ENCODE peak calls at places on chromosome 18, in four cellular contexts. I, Y, C and V are unnamed samples.

GRCh38 chr18:38563396-38563980 is 997.9 kb upstream of the CELF4 start:
- DNase-seq in Y (no peak), I (no peak), C (no peak), V (no peak)

GRCh38 chr18:67916142-67916541 is 399.6 kb upstream of the DSEL start:
- DNase-seq in Y (no peak), C (no peak), I (no peak), V (no peak)

GRCh38 chr18:45839415-45840395 is 14.2 kb downstream of the SIGLEC15 start:
- DNase-seq in C (no peak), I (peak), Y (no peak), V (peak)

GRCh38 chr18:9322730-9323129 is 11.8 kb upstream of the TWSG1 start:
- DNase-seq in Y (no peak), I (no peak), C (no peak), V (no peak)

GRCh38 chr18:21012308-21012707 is 99.3 kb downstream of the ROCK1 start:
- DNase-seq in C (no peak), I (no peak), Y (no peak), V (no peak)

GRCh38 chr18:25830787-25831186 is 259.6 kb downstream of the SS18 start:
- DNase-seq in Y (no peak), C (no peak), I (peak), V (no peak)

GRCh38 chr18:31064130-31064529 is 21.6 kb upstream of the DSC3 start:
- DNase-seq in Y (no peak), I (no peak), C (peak), V (no peak)

GRCh38 chr18:22604390-22604985 is 186.8 kb upstream of the CTAGE1 start:
- DNase-seq in Y (no peak), C (no peak), I (no peak), V (no peak)

GRCh38 chr18:73947180-73947989 is 200.2 kb downstream of the FBXO15 start:
- DNase-seq in Y (no peak), I (no peak), C (no peak), V (no peak)

GRCh38 chr18:73954267-73954666 is 193.4 kb downstream of the FBXO15 start:
- DNase-seq in Y (no peak), I (no peak), C (no peak), V (no peak)

GRCh38 chr18:73950116-73950705 is 197.4 kb downstream of the FBXO15 start:
- DNase-seq in Y (no peak), C (no peak), I (no peak), V (no peak)

GRCh38 chr18:73948497-73948896 is 199.1 kb downstream of the FBXO15 start:
- DNase-seq in I (no peak), Y (no peak), C (no peak), V (no peak)

GRCh38 chr18:73952296-73952946 is 195.2 kb downstream of the FBXO15 start:
- DNase-seq in I (no peak), Y (no peak), C (no peak), V (no peak)
- TF ChIP-seq CREB1 in I (no peak), Y (no peak), C (no peak), V (no peak)

GRCh38 chr18:59142274-59142673 is 2.6 kb downstream of the SEC11C start:
- DNase-seq in Y (no peak), C (peak), I (no peak), V (no peak)

GRCh38 chr18:59141294-59142068 is 1.8 kb downstream of the SEC11C start:
- DNase-seq in Y (no peak), C (no peak), I (peak), V (no peak)

GRCh38 chr18:59139291-59139614 is 431 bp upstream of the SEC11C start:
- DNase-seq in I (peak), C (no peak), Y (peak), V (peak)

GRCh38 chr18:59140287-59140885 is 702 bp downstream of the SEC11C start:
- DNase-seq in I (peak), Y (peak), C (no peak), V (peak)

GRCh38 chr18:59139615-59140286 is at the start of gene SEC11C:
- DNase-seq in I (peak), Y (peak), C (peak), V (peak)
- TF ChIP-seq POLR2AphosphoS5 in I (no peak), Y (no peak), C (peak), V (peak)

GRCh38 chr18:13134551-13135401 is 83.8 kb upstream of the LDLRAD4 start:
- DNase-seq in Y (no peak), I (no peak), C (no peak), V (no peak)
- TF ChIP-seq REST in Y (no peak), I (peak), C (no peak), V (no peak)

DNA sequence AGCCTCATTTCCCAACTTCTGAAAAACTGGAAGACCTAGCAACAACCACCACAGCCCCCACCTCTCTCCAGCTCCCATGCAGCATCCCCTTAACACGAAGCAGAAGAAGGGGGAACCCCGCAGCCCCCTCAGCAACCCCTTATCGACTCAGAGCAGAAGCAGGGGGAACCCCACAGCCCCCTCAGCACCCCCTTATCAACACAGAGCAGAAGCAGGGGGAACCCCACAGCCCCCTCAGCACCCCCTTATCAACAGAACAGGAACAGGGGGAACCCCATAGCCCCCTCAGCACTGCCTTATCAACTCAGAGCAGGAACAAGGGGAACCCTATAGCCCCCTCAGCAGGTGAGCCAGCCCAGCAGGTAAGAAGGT is 6.7 kb downstream of the SLC66A2 start:
- DNase-seq in C (no peak), Y (no peak), I (no peak), V (no peak)
- TF ChIP-seq CREB1 in C (no peak), Y (no peak), I (no peak), V (no peak)

GRCh38 chr18:54316071-54316820 is 41.4 kb downstream of the STARD6 start:
- DNase-seq in Y (no peak), C (no peak), I (peak), V (no peak)
- TF ChIP-seq POLR2AphosphoS5 in Y (no peak), C (no peak), I (no peak), V (no peak)